ENCODE peak calls at places on chromosome 17, in seven cellular contexts. T, H, Z, F, U, C and L are unnamed samples.

GRCh38 chr17:63946440-63947363 is 14.6 kb upstream of the CD79B start:
- DNase-seq in T (peak; percentile 34), H (peak; percentile 59), Z (no peak), F (peak; percentile 54), U (peak; percentile 63), C (peak; percentile 24), L (peak; percentile 18)

GRCh38 chr17:40452074-40452787 is 9.0 kb downstream of the IGFBP4 start:
- DNase-seq in T (no peak), H (peak; percentile 55), Z (peak; percentile 67), F (no peak), U (no peak), C (no peak), L (no peak)

GRCh38 chr17:19242323-19242722 is 5.2 kb downstream of the EPN2 start:
- DNase-seq in T (no peak), H (no peak), Z (no peak), F (no peak), U (no peak), C (no peak), L (peak; percentile 58)

GRCh38 chr17:30113213-30113612 is 3.4 kb upstream of the NSRP1 start:
- DNase-seq in T (no peak), H (peak; percentile 80), Z (no peak), F (no peak), U (no peak), C (no peak), L (no peak)

GRCh38 chr17:73091410-73091769 is 1.1 kb downstream of the SLC39A11 start:
- DNase-seq in T (no peak), H (no peak), Z (no peak), F (no peak), U (no peak), C (no peak), L (no peak)

GRCh38 chr17:7579001-7579838 is at the start of gene CD68:
- DNase-seq in T (peak; percentile 25), H (peak; percentile 97), Z (no peak), F (no peak), U (peak; percentile 83), C (no peak), L (peak; percentile 34)

GRCh38 chr17:58344791-58345157 is 7.2 kb downstream of the SUPT4H1 start:
- DNase-seq in T (peak; percentile 70), H (no peak), Z (no peak), F (peak; percentile 69), U (no peak), C (peak; percentile 55), L (no peak)

GRCh38 chr17:28747046-28747691 is 3.4 kb downstream of the TRAF4 start:
- DNase-seq in T (no peak), H (no peak), Z (peak; percentile 38), F (no peak), U (peak; percentile 69), C (no peak), L (peak; percentile 95)

GRCh38 chr17:39813631-39814030 is 50.5 kb downstream of the IKZF3 start:
- DNase-seq in T (peak; percentile 52), H (no peak), Z (no peak), F (peak; percentile 63), U (no peak), C (peak; percentile 62), L (no peak)

GRCh38 chr17:29613371-29613837 is 9.3 kb downstream of the CORO6 start:
- DNase-seq in T (peak; percentile 91), H (peak; percentile 46), Z (peak; percentile 98), F (peak; percentile 94), U (peak; percentile 97), C (peak; percentile 90), L (no peak)

GRCh38 chr17:44971776-44972483 is 3.8 kb upstream of the C1QL1 start:
- DNase-seq in T (no peak), H (peak; percentile 78), Z (no peak), F (no peak), U (no peak), C (no peak), L (no peak)

GRCh38 chr17:41814195-41814594 is 1.4 kb downstream of the FKBP10 start:
- DNase-seq in T (no peak), H (no peak), Z (no peak), F (no peak), U (no peak), C (no peak), L (no peak)

GRCh38 chr17:40362696-40363479 is 1.6 kb downstream of the GJD3 start:
- DNase-seq in T (peak; percentile 75), H (peak; percentile 86), Z (no peak), F (peak; percentile 75), U (peak; percentile 62), C (peak; percentile 59), L (peak; percentile 54)

GRCh38 chr17:75861927-75862317 is 6.8 kb upstream of the WBP2 start:
- DNase-seq in T (no peak), H (no peak), Z (no peak), F (no peak), U (no peak), C (no peak), L (no peak)

GRCh38 chr17:8016632-8017424 is 14.4 kb downstream of the GUCY2D start:
- DNase-seq in T (peak; percentile 36), H (peak; percentile 44), Z (no peak), F (peak; percentile 34), U (peak; percentile 64), C (no peak), L (no peak)

GRCh38 chr17:76090517-76091135 is 11.6 kb downstream of the ZACN start:
- DNase-seq in T (no peak), H (no peak), Z (no peak), F (no peak), U (no peak), C (no peak), L (no peak)

GRCh38 chr17:78341559-78342437 is 18.1 kb downstream of the SOCS3 start:
- DNase-seq in T (no peak), H (peak; percentile 81), Z (peak; percentile 90), F (no peak), U (peak; percentile 77), C (peak; percentile 27), L (no peak)

GRCh38 chr17:77076046-77076882 is 64.5 kb upstream of the SEC14L1 start:
- DNase-seq in T (no peak), H (peak; percentile 26), Z (no peak), F (no peak), U (no peak), C (no peak), L (peak; percentile 87)

GRCh38 chr17:47982091-47982617 is 11.2 kb downstream of the CDK5RAP3 start:
- DNase-seq in T (no peak), H (no peak), Z (no peak), F (no peak), U (no peak), C (no peak), L (no peak)

GRCh38 chr17:81309859-81310839 is 15.0 kb upstream of the SLC38A10 start:
- DNase-seq in T (no peak), H (no peak), Z (no peak), F (no peak), U (no peak), C (no peak), L (no peak)

GRCh38 chr17:63279498-63280230 is 166.4 kb downstream of the CYB561 start:
- DNase-seq in T (no peak), H (peak; percentile 51), Z (no peak), F (no peak), U (no peak), C (no peak), L (no peak)

GRCh38 chr17:3796822-3797170 is 4.2 kb downstream of the ITGAE start:
- DNase-seq in T (peak; percentile 39), H (no peak), Z (no peak), F (no peak), U (no peak), C (no peak), L (no peak)

GRCh38 chr17:61409301-61410099 is 9.9 kb downstream of the TBX2 start:
- DNase-seq in T (no peak), H (peak; percentile 69), Z (peak; percentile 83), F (no peak), U (peak; percentile 67), C (peak; percentile 24), L (peak; percentile 45)

GRCh38 chr17:41678411-41678906 is 10.2 kb upstream of the EIF1 start:
- DNase-seq in T (no peak), H (peak; percentile 69), Z (no peak), F (no peak), U (no peak), C (no peak), L (peak; percentile 60)

GRCh38 chr17:14201087-14201486 is 35.6 kb downstream of the CDRT15 start:
- DNase-seq in T (peak; percentile 41), H (peak; percentile 26), Z (no peak), F (no peak), U (no peak), C (peak; percentile 38), L (no peak)

GRCh38 chr17:62111562-62112180 is 46.6 kb upstream of the MED13 start:
- DNase-seq in T (no peak), H (no peak), Z (no peak), F (no peak), U (no peak), C (no peak), L (no peak)

GRCh38 chr17:63961355-63962207 is 11.1 kb downstream of the SCN4A start:
- DNase-seq in T (peak; percentile 31), H (peak; percentile 66), Z (peak; percentile 85), F (no peak), U (peak; percentile 91), C (peak; percentile 45), L (no peak)

GRCh38 chr17:70525976-70526375 is 356.6 kb downstream of the KCNJ2 start:
- DNase-seq in T (no peak), H (no peak), Z (no peak), F (no peak), U (no peak), C (no peak), L (no peak)

GRCh38 chr17:19273731-19274130 is 36.6 kb downstream of the EPN2 start:
- DNase-seq in T (no peak), H (no peak), Z (no peak), F (no peak), U (no peak), C (no peak), L (no peak)

GRCh38 chr17:61759362-61759761 is 104.0 kb downstream of the BRIP1 start:
- DNase-seq in T (no peak), H (no peak), Z (no peak), F (no peak), U (no peak), C (no peak), L (no peak)

GRCh38 chr17:29158096-29158495 is 22.1 kb downstream of the MYO18A start:
- DNase-seq in T (no peak), H (no peak), Z (no peak), F (no peak), U (no peak), C (no peak), L (no peak)

GRCh38 chr17:81576621-81577277 is 24.6 kb upstream of the FAAP100 start:
- DNase-seq in T (no peak), H (peak; percentile 76), Z (no peak), F (no peak), U (no peak), C (no peak), L (no peak)